ENCODE peak calls at places on chromosomes 12 and 14, in six cellular contexts. E is HFFc6, V is GM23338, J is fibroblast of lung, S is GM13976, I is endothelial cell. L is an unnamed sample.
A peak's percentile ranks its signal among the peaks of the same experiment; 100 is the strongest.

GRCh38 chr12:3137268-3137761 is 60.1 kb downstream of the TSPAN9 start:
- DNase-seq in E (peak; percentile 32), V (peak; percentile 59), J (peak; percentile 26), S (no peak), I (peak; percentile 45), L (no peak)

GRCh38 chr14:90489916-90490726 is 93.3 kb downstream of the CALM1 start:
- DNase-seq in E (no peak), V (no peak), J (peak; percentile 24), S (peak; percentile 20), I (no peak), L (peak; percentile 4)

GRCh38 chr12:78666584-78666983 is 198.0 kb upstream of the SYT1 start:
- DNase-seq in E (no peak), V (no peak), J (no peak), S (no peak), I (no peak), L (no peak)

GRCh38 chr14:101875726-101876268 is 88.6 kb upstream of the DYNC1H1 start:
- DNase-seq in E (no peak), V (no peak), J (peak; percentile 14), S (no peak), I (no peak), L (no peak)

GRCh38 chr12:131828671-131829350 is 618 bp downstream of the MMP17 start:
- DNase-seq in E (no peak), V (peak; percentile 62), J (no peak), S (no peak), I (peak; percentile 46), L (peak; percentile 54)

GRCh38 chr14:85853996-85854526 is 324.1 kb downstream of the FLRT2 start:
- DNase-seq in E (no peak), V (no peak), J (no peak), S (no peak), I (no peak), L (no peak)

GRCh38 chr12:64187370-64187769 is 34.7 kb downstream of the KICS2 start:
- DNase-seq in E (peak; percentile 72), V (no peak), J (peak; percentile 84), S (no peak), I (no peak), L (no peak)

GRCh38 chr12:34208331-34209258 is 186.3 kb downstream of the ALG10 start:
- DNase-seq in E (no peak), V (no peak), J (no peak), S (peak; percentile 32), I (no peak), L (no peak)

GRCh38 chr12:5745251-5745888 is 199.7 kb downstream of the ANO2 start:
- DNase-seq in E (peak; percentile 45), V (peak; percentile 92), J (peak; percentile 30), S (peak; percentile 56), I (peak; percentile 85), L (peak; percentile 59)

GRCh38 chr14:103132381-103133212 is 9.3 kb downstream of the TNFAIP2 start:
- DNase-seq in E (no peak), V (no peak), J (no peak), S (no peak), I (no peak), L (no peak)

GRCh38 chr14:50769893-50770500 is 61.0 kb downstream of the NIN start:
- DNase-seq in E (no peak), V (no peak), J (no peak), S (no peak), I (no peak), L (no peak)

GRCh38 chr14:100297320-100298300 is 8.6 kb downstream of the SLC25A29 start:
- DNase-seq in E (peak; percentile 53), V (no peak), J (peak; percentile 83), S (peak; percentile 91), I (no peak), L (peak; percentile 91)

GRCh38 chr12:18753481-18754117 is 15.7 kb downstream of the CAPZA3 start:
- DNase-seq in E (no peak), V (peak; percentile 33), J (peak; percentile 8), S (no peak), I (peak; percentile 6), L (no peak)

GRCh38 chr12:121811434-121812319 is 7.9 kb downstream of the SETD1B start:
- DNase-seq in E (peak; percentile 51), V (peak; percentile 92), J (peak; percentile 59), S (peak; percentile 94), I (peak; percentile 90), L (peak; percentile 94)

GRCh38 chr12:110531741-110532333 is 29.7 kb downstream of the RAD9B start:
- DNase-seq in E (peak; percentile 59), V (no peak), J (peak; percentile 81), S (peak; percentile 71), I (no peak), L (peak; percentile 66)

DNA sequence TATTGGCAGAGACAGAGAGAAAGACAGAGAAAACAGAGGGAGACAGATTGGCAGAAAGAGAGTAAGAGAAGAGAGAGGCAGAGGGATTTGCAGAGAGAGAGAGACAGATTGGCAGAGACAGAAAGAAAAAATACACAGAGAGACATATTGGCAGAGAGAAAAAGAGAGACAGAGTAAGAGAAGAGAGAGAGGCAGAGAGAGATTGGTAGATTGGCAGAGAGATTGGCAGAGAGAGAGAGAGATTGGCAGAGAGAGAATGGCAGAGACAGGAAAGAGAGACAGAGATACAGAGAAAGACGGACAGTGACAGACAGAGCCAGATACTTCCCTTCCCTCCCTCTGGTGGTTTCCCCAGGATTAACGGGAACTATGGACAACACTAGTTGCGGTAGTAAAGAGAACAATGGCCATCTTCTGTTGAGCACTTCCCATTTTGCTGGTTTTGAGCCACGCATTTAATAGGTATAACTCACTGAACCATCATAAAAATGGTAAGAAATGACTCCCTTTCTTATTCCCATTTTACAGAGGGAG is 2.6 kb upstream of the NOS1 start:
- DNase-seq in E (no peak), V (peak; percentile 65), J (no peak), S (no peak), I (peak; percentile 24), L (no peak)
- TF ChIP-seq CTCF in E (peak; percentile 19), V (peak; percentile 59), J (no peak), S (no peak), I (no peak), L (no peak)

DNA sequence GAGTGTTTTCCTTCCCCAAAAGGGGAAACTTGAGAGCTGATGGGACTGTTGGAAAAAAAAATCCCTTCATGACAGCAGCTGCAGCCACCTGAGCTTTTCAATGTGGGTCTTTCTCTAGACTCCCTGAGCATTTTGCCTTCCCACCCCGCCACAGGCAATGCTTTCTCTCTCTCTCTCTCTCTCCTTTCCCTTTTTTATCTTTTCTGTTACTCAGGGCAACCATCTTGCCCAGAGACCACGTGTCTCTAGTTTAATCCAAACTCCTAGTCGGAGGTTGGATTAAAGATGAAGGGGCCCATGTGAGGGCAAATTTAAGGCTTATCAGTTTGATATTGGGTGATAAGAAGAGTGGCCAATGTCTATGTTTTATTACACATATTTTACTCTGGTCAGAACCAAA is 25.9 kb upstream of the B4GALNT1 start:
- DNase-seq in E (no peak), V (no peak), J (no peak), S (no peak), I (no peak), L (no peak)
- TF ChIP-seq CTCF in E (no peak), V (no peak), J (no peak), S (no peak), I (no peak), L (no peak)

GRCh38 chr14:68523994-68524725 is 268.7 kb downstream of the ZFP36L1 start:
- DNase-seq in E (no peak), V (no peak), J (no peak), S (no peak), I (no peak), L (no peak)
- TF ChIP-seq CTCF in E (no peak), V (peak; percentile 47), J (peak; percentile 39), S (no peak), I (no peak), L (no peak)

DNA sequence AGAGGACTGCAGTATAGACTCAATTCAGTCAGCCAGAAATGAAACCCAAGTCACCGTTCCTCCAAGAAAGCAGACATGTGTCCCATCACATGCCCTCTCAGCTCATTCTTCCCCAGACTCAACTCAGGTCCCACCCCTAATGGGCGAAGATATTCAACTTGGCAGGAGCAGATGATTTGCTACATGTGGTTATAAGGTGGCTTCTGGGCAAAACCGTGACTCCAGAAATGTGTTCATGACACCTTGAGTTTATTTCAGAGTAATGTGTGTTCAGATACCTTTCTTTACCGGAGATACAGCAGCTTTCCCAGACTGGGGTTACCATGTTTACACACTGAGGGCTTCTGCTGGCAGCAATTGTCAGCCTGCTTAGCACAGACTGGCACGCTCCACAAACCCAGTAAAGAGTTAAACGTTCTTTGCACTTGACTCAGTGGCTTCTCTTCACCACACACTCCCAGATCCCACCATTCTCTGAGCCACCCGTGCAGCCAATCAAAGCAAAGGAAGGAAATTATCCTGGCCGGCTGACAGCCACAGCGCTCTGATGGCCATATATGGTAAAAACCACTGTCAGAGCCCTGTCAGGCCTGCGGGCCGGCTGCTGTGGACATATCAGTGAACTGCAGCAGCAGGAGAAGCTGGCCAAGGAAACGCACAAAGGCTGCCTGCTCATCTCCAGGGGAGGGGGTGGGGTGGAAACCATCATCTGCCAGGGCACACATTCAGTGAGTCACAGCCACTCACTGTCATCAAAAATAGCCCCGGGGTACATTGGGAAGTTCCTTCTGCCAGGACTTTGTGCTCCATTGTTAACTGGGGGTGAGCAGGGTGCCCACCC is 39.9 kb downstream of the CORO1C start:
- DNase-seq in E (peak; percentile 99), V (peak; percentile 96), J (peak; percentile 99), S (peak; percentile 58), I (peak; percentile 82), L (peak; percentile 33)
- TF ChIP-seq CTCF in E (peak; percentile 59), V (no peak), J (peak; percentile 40), S (no peak), I (peak; percentile 19), L (no peak)

L was measured in GM13977.